ENCODE peak calls at places on chromosome 9, in eight cellular contexts. One of them, this sample, is unnamed.

GRCh38 chr9:92714787-92715487 is 45.0 kb upstream of the IPPK start:
- DNase-seq in head of caudate nucleus: peak
- DNase-seq in AG08396: peak
- DNase-seq in activated CD4-positive, CD25-positive, alpha-beta regulatory T cell treated with anti-CD3 and anti-CD28 coated beads, Interleukin-2, amount 50 U/mL, for 72 hours: no peak
- DNase-seq in ELF-1: no peak
- DNase-seq in stimulated activated CD8-positive, alpha-beta memory T cell treated with anti-CD3 and anti-CD28 coated beads, Interleukin-15, amount 100 ng/mL, for 1 hour: no peak
- DNase-seq in GM10248: no peak
- DNase-seq in HepG2: no peak
- DNase-seq in this sample: no peak

GRCh38 chr9:132241840-132242620 is 80.2 kb downstream of the NTNG2 start:
- DNase-seq in head of caudate nucleus: no peak
- DNase-seq in AG08396: no peak
- DNase-seq in activated CD4-positive, CD25-positive, alpha-beta regulatory T cell treated with anti-CD3 and anti-CD28 coated beads, Interleukin-2, amount 50 U/mL, for 72 hours: no peak
- DNase-seq in ELF-1: peak
- DNase-seq in stimulated activated CD8-positive, alpha-beta memory T cell treated with anti-CD3 and anti-CD28 coated beads, Interleukin-15, amount 100 ng/mL, for 1 hour: no peak
- DNase-seq in GM10248: peak
- DNase-seq in HepG2: no peak
- DNase-seq in this sample: no peak

GRCh38 chr9:134320916-134321570 is 5.2 kb upstream of the RXRA start:
- DNase-seq in head of caudate nucleus: no peak
- DNase-seq in AG08396: no peak
- DNase-seq in activated CD4-positive, CD25-positive, alpha-beta regulatory T cell treated with anti-CD3 and anti-CD28 coated beads, Interleukin-2, amount 50 U/mL, for 72 hours: no peak
- DNase-seq in ELF-1: no peak
- DNase-seq in stimulated activated CD8-positive, alpha-beta memory T cell treated with anti-CD3 and anti-CD28 coated beads, Interleukin-15, amount 100 ng/mL, for 1 hour: no peak
- DNase-seq in GM10248: no peak
- DNase-seq in HepG2: peak
- DNase-seq in this sample: no peak

GRCh38 chr9:123686849-123687233 is 243.1 kb downstream of the DENND1A start:
- DNase-seq in head of caudate nucleus: no peak
- DNase-seq in AG08396: no peak
- DNase-seq in activated CD4-positive, CD25-positive, alpha-beta regulatory T cell treated with anti-CD3 and anti-CD28 coated beads, Interleukin-2, amount 50 U/mL, for 72 hours: no peak
- DNase-seq in ELF-1: no peak
- DNase-seq in stimulated activated CD8-positive, alpha-beta memory T cell treated with anti-CD3 and anti-CD28 coated beads, Interleukin-15, amount 100 ng/mL, for 1 hour: no peak
- DNase-seq in GM10248: no peak
- DNase-seq in HepG2: no peak
- DNase-seq in this sample: no peak

GRCh38 chr9:82593436-82593835 is 469.5 kb downstream of the RASEF start:
- DNase-seq in head of caudate nucleus: no peak
- DNase-seq in AG08396: no peak
- DNase-seq in activated CD4-positive, CD25-positive, alpha-beta regulatory T cell treated with anti-CD3 and anti-CD28 coated beads, Interleukin-2, amount 50 U/mL, for 72 hours: no peak
- DNase-seq in ELF-1: no peak
- DNase-seq in stimulated activated CD8-positive, alpha-beta memory T cell treated with anti-CD3 and anti-CD28 coated beads, Interleukin-15, amount 100 ng/mL, for 1 hour: no peak
- DNase-seq in GM10248: no peak
- DNase-seq in HepG2: no peak
- DNase-seq in this sample: no peak

GRCh38 chr9:126532019-126532462 is 81.7 kb upstream of the LMX1B start:
- DNase-seq in head of caudate nucleus: no peak
- DNase-seq in AG08396: peak
- DNase-seq in activated CD4-positive, CD25-positive, alpha-beta regulatory T cell treated with anti-CD3 and anti-CD28 coated beads, Interleukin-2, amount 50 U/mL, for 72 hours: no peak
- DNase-seq in ELF-1: peak
- DNase-seq in stimulated activated CD8-positive, alpha-beta memory T cell treated with anti-CD3 and anti-CD28 coated beads, Interleukin-15, amount 100 ng/mL, for 1 hour: no peak
- DNase-seq in GM10248: no peak
- DNase-seq in HepG2: no peak
- DNase-seq in this sample: no peak

GRCh38 chr9:93954436-93955355 is at the start of gene BARX1:
- DNase-seq in head of caudate nucleus: no peak
- DNase-seq in AG08396: no peak
- DNase-seq in activated CD4-positive, CD25-positive, alpha-beta regulatory T cell treated with anti-CD3 and anti-CD28 coated beads, Interleukin-2, amount 50 U/mL, for 72 hours: no peak
- DNase-seq in ELF-1: no peak
- DNase-seq in stimulated activated CD8-positive, alpha-beta memory T cell treated with anti-CD3 and anti-CD28 coated beads, Interleukin-15, amount 100 ng/mL, for 1 hour: no peak
- DNase-seq in GM10248: no peak
- DNase-seq in HepG2: no peak
- DNase-seq in this sample: no peak

GRCh38 chr9:110555971-110556370 is 23.6 kb downstream of the SVEP1 start:
- DNase-seq in head of caudate nucleus: no peak
- DNase-seq in AG08396: peak
- DNase-seq in activated CD4-positive, CD25-positive, alpha-beta regulatory T cell treated with anti-CD3 and anti-CD28 coated beads, Interleukin-2, amount 50 U/mL, for 72 hours: no peak
- DNase-seq in ELF-1: no peak
- DNase-seq in stimulated activated CD8-positive, alpha-beta memory T cell treated with anti-CD3 and anti-CD28 coated beads, Interleukin-15, amount 100 ng/mL, for 1 hour: no peak
- DNase-seq in GM10248: no peak
- DNase-seq in HepG2: peak
- DNase-seq in this sample: peak

GRCh38 chr9:75213765-75214164 is 125.5 kb downstream of the OSTF1 start:
- DNase-seq in head of caudate nucleus: no peak
- DNase-seq in AG08396: no peak
- DNase-seq in activated CD4-positive, CD25-positive, alpha-beta regulatory T cell treated with anti-CD3 and anti-CD28 coated beads, Interleukin-2, amount 50 U/mL, for 72 hours: no peak
- DNase-seq in ELF-1: no peak
- DNase-seq in stimulated activated CD8-positive, alpha-beta memory T cell treated with anti-CD3 and anti-CD28 coated beads, Interleukin-15, amount 100 ng/mL, for 1 hour: no peak
- DNase-seq in GM10248: no peak
- DNase-seq in HepG2: no peak
- DNase-seq in this sample: no peak

GRCh38 chr9:19313573-19313972 is 66.5 kb downstream of the RPS6 start:
- DNase-seq in head of caudate nucleus: no peak
- DNase-seq in AG08396: no peak
- DNase-seq in activated CD4-positive, CD25-positive, alpha-beta regulatory T cell treated with anti-CD3 and anti-CD28 coated beads, Interleukin-2, amount 50 U/mL, for 72 hours: no peak
- DNase-seq in ELF-1: no peak
- DNase-seq in stimulated activated CD8-positive, alpha-beta memory T cell treated with anti-CD3 and anti-CD28 coated beads, Interleukin-15, amount 100 ng/mL, for 1 hour: no peak
- DNase-seq in GM10248: no peak
- DNase-seq in HepG2: no peak
- DNase-seq in this sample: no peak

GRCh38 chr9:30774326-30774725 is 1610.1 kb upstream of the ACO1 start:
- DNase-seq in head of caudate nucleus: no peak
- DNase-seq in AG08396: no peak
- DNase-seq in activated CD4-positive, CD25-positive, alpha-beta regulatory T cell treated with anti-CD3 and anti-CD28 coated beads, Interleukin-2, amount 50 U/mL, for 72 hours: no peak
- DNase-seq in ELF-1: peak
- DNase-seq in stimulated activated CD8-positive, alpha-beta memory T cell treated with anti-CD3 and anti-CD28 coated beads, Interleukin-15, amount 100 ng/mL, for 1 hour: no peak
- DNase-seq in GM10248: no peak
- DNase-seq in HepG2: peak
- DNase-seq in this sample: no peak

GRCh38 chr9:97307091-97307490 is 368 bp upstream of the CCDC180 start:
- DNase-seq in head of caudate nucleus: peak
- DNase-seq in AG08396: peak
- DNase-seq in activated CD4-positive, CD25-positive, alpha-beta regulatory T cell treated with anti-CD3 and anti-CD28 coated beads, Interleukin-2, amount 50 U/mL, for 72 hours: no peak
- DNase-seq in ELF-1: peak
- DNase-seq in stimulated activated CD8-positive, alpha-beta memory T cell treated with anti-CD3 and anti-CD28 coated beads, Interleukin-15, amount 100 ng/mL, for 1 hour: no peak
- DNase-seq in GM10248: peak
- DNase-seq in HepG2: no peak
- DNase-seq in this sample: peak

GRCh38 chr9:87850405-87850804 is 32.3 kb upstream of the SPATA31E1 start:
- DNase-seq in head of caudate nucleus: no peak
- DNase-seq in AG08396: peak
- DNase-seq in activated CD4-positive, CD25-positive, alpha-beta regulatory T cell treated with anti-CD3 and anti-CD28 coated beads, Interleukin-2, amount 50 U/mL, for 72 hours: no peak
- DNase-seq in ELF-1: no peak
- DNase-seq in stimulated activated CD8-positive, alpha-beta memory T cell treated with anti-CD3 and anti-CD28 coated beads, Interleukin-15, amount 100 ng/mL, for 1 hour: no peak
- DNase-seq in GM10248: no peak
- DNase-seq in HepG2: no peak
- DNase-seq in this sample: no peak

GRCh38 chr9:5553211-5553610 is 42.9 kb downstream of the PDCD1LG2 start:
- DNase-seq in head of caudate nucleus: no peak
- DNase-seq in AG08396: no peak
- DNase-seq in activated CD4-positive, CD25-positive, alpha-beta regulatory T cell treated with anti-CD3 and anti-CD28 coated beads, Interleukin-2, amount 50 U/mL, for 72 hours: no peak
- DNase-seq in ELF-1: no peak
- DNase-seq in stimulated activated CD8-positive, alpha-beta memory T cell treated with anti-CD3 and anti-CD28 coated beads, Interleukin-15, amount 100 ng/mL, for 1 hour: no peak
- DNase-seq in GM10248: no peak
- DNase-seq in HepG2: no peak
- DNase-seq in this sample: peak

GRCh38 chr9:78668148-78668825 is 371.4 kb downstream of the PSAT1 start:
- DNase-seq in head of caudate nucleus: no peak
- DNase-seq in AG08396: no peak
- DNase-seq in activated CD4-positive, CD25-positive, alpha-beta regulatory T cell treated with anti-CD3 and anti-CD28 coated beads, Interleukin-2, amount 50 U/mL, for 72 hours: no peak
- DNase-seq in ELF-1: no peak
- DNase-seq in stimulated activated CD8-positive, alpha-beta memory T cell treated with anti-CD3 and anti-CD28 coated beads, Interleukin-15, amount 100 ng/mL, for 1 hour: no peak
- DNase-seq in GM10248: no peak
- DNase-seq in HepG2: no peak
- DNase-seq in this sample: peak

GRCh38 chr9:136773386-136774044 is 9.2 kb upstream of the LCN15 start:
- DNase-seq in head of caudate nucleus: peak
- DNase-seq in AG08396: peak
- DNase-seq in activated CD4-positive, CD25-positive, alpha-beta regulatory T cell treated with anti-CD3 and anti-CD28 coated beads, Interleukin-2, amount 50 U/mL, for 72 hours: peak
- DNase-seq in ELF-1: peak
- DNase-seq in stimulated activated CD8-positive, alpha-beta memory T cell treated with anti-CD3 and anti-CD28 coated beads, Interleukin-15, amount 100 ng/mL, for 1 hour: no peak
- DNase-seq in GM10248: peak
- DNase-seq in HepG2: peak
- DNase-seq in this sample: no peak